ENCODE peak calls at places on chromosomes 6 and 20, in ten cellular contexts. I is tibial nerve, P is psoas muscle, D is left ventricle myocardium inferior, J is lower lobe of right lung, Q is heart left ventricle, H is A549, O is fibroblast of lung, A is hepatocyte, X is IMR-90. C is an unnamed sample.

GRCh38 chr6:15023448-15023847 is 222.4 kb upstream of the JARID2 start:
- DNase-seq in A (no peak), P (no peak), Q (no peak), D (no peak), I (no peak), O (no peak), X (no peak), J (no peak), H (no peak), C (peak; percentile 50)

GRCh38 chr6:143539723-143540122 is 28.2 kb upstream of the FUCA2 start:
- DNase-seq in Q (no peak), X (no peak), A (no peak), H (no peak), O (no peak), D (no peak), P (no peak), J (no peak), I (no peak), C (no peak)

GRCh38 chr6:169589699-169590257 is 112.1 kb downstream of the WDR27 start:
- DNase-seq in X (no peak), H (no peak), J (no peak), D (no peak), I (no peak), Q (no peak), A (no peak), P (no peak), O (peak; percentile 89), C (peak; percentile 38)

GRCh38 chr20:33839591-33839990 is 28.4 kb downstream of the CHMP4B start:
- DNase-seq in X (no peak), Q (peak; percentile 70), J (no peak), H (no peak), O (no peak), A (no peak), I (no peak), D (peak; percentile 66), P (peak; percentile 30), C (no peak)

GRCh38 chr20:11338506-11339306 is 579.0 kb upstream of the BTBD3 start:
- DNase-seq in H (no peak), I (no peak), P (no peak), Q (no peak), X (peak; percentile 74), A (peak; percentile 70), O (peak; percentile 72), J (no peak), D (no peak), C (no peak)

GRCh38 chr6:42502990-42503389 is 51.3 kb upstream of the TRERF1 start:
- DNase-seq in H (no peak), I (no peak), X (no peak), O (no peak), A (no peak), D (no peak), J (no peak), P (no peak), Q (no peak), C (no peak)

GRCh38 chr6:129211626-129212025 is 328.7 kb downstream of the LAMA2 start:
- DNase-seq in O (no peak), I (no peak), Q (no peak), X (no peak), P (no peak), D (no peak), H (no peak), A (no peak), J (no peak), C (no peak)

GRCh38 chr6:137758661-137759060 is 108.4 kb upstream of the TNFAIP3 start:
- DNase-seq in P (no peak), H (no peak), I (no peak), A (no peak), Q (no peak), O (no peak), J (no peak), D (no peak), X (no peak), C (no peak)

GRCh38 chr20:2708665-2709064 is 16.1 kb downstream of the EBF4 start:
- DNase-seq in J (no peak), A (no peak), X (no peak), O (no peak), D (no peak), I (no peak), H (no peak), Q (no peak), P (no peak), C (no peak)

GRCh38 chr6:88609973-88610372 is 353.4 kb downstream of the RNGTT start:
- DNase-seq in O (no peak), I (no peak), X (no peak), A (no peak), P (no peak), J (no peak), H (no peak), D (no peak), Q (no peak), C (no peak)

GRCh38 chr6:168123165-168123911 is 44.3 kb upstream of the FRMD1 start:
- DNase-seq in H (no peak), A (no peak), X (no peak), J (no peak), P (no peak), I (no peak), D (no peak), O (no peak), Q (no peak), C (no peak)

GRCh38 chr20:11769825-11770224 is 147.9 kb upstream of the BTBD3 start:
- DNase-seq in H (no peak), I (no peak), Q (no peak), D (no peak), O (no peak), A (no peak), P (no peak), X (no peak), J (no peak), C (peak; percentile 87)

GRCh38 chr6:168195712-168196111 is 116.7 kb upstream of the FRMD1 start:
- DNase-seq in X (no peak), D (no peak), I (no peak), H (no peak), A (no peak), J (no peak), Q (no peak), O (no peak), P (no peak), C (no peak)

GRCh38 chr6:84224251-84224650 is 3.2 kb downstream of the CEP162 start:
- DNase-seq in P (no peak), I (no peak), D (no peak), J (no peak), X (no peak), H (no peak), Q (no peak), O (peak; percentile 14), A (no peak), C (no peak)

GRCh38 chr6:84222426-84222825 is 5.0 kb downstream of the CEP162 start:
- DNase-seq in D (no peak), O (no peak), P (no peak), Q (no peak), X (no peak), I (no peak), J (no peak), H (no peak), A (no peak), C (no peak)

GRCh38 chr6:84227044-84227433 is 404 bp downstream of the CEP162 start:
- DNase-seq in A (peak; percentile 7), X (no peak), O (no peak), Q (no peak), J (no peak), P (no peak), I (no peak), D (no peak), H (no peak), C (no peak)

GRCh38 chr6:84227434-84228197 is at the start of gene CEP162:
- DNase-seq in J (peak; percentile 96), O (peak; percentile 83), D (peak; percentile 94), H (peak; percentile 81), X (peak; percentile 77), I (peak; percentile 92), Q (peak; percentile 91), A (peak; percentile 92), P (peak; percentile 92), C (peak; percentile 88)

GRCh38 chr6:84228198-84228543 is 728 bp upstream of the CEP162 start:
- DNase-seq in O (no peak), A (no peak), Q (no peak), J (no peak), I (no peak), P (no peak), D (no peak), X (no peak), H (no peak), C (no peak)
- TF ChIP-seq CTCF in O (no peak), A (no peak), Q (no peak), J (no peak), I (no peak), P (no peak), D (no peak), X (no peak), H (no peak), C (no peak)

GRCh38 chr6:7122684-7123083 is 14.9 kb downstream of the RREB1 start:
- DNase-seq in Q (no peak), O (no peak), P (no peak), X (no peak), J (no peak), I (no peak), H (no peak), A (no peak), D (no peak), C (no peak)

GRCh38 chr6:7124631-7125030 is 16.9 kb downstream of the RREB1 start:
- DNase-seq in I (no peak), J (no peak), P (no peak), X (peak; percentile 57), Q (no peak), O (peak; percentile 33), D (no peak), A (no peak), H (no peak), C (peak; percentile 48)

GRCh38 chr6:7121704-7122241 is 14.0 kb downstream of the RREB1 start:
- DNase-seq in P (no peak), A (no peak), X (no peak), J (peak; percentile 63), I (no peak), H (no peak), O (no peak), Q (no peak), D (no peak), C (no peak)

GRCh38 chr6:7125290-7125689 is 17.5 kb downstream of the RREB1 start:
- DNase-seq in X (no peak), O (no peak), A (no peak), I (no peak), P (no peak), H (no peak), J (no peak), D (no peak), Q (no peak), C (no peak)

GRCh38 chr6:7124114-7124513 is 16.4 kb downstream of the RREB1 start:
- DNase-seq in D (no peak), H (no peak), A (no peak), P (no peak), J (no peak), I (no peak), O (no peak), Q (no peak), X (no peak), C (no peak)
- H3K4me1 ChIP-seq in D (peaks cover 87% of the 10 kb centered on the region), H (peaks cover 14% of the 10 kb centered on the region), A (peaks cover 4% of the 10 kb centered on the region), P (peaks cover 26% of the 10 kb centered on the region), J (peaks cover 49% of the 10 kb centered on the region), I (no peaks in the 10 kb centered on the region), O (peaks cover 2% of the 10 kb centered on the region), Q (peaks cover 39% of the 10 kb centered on the region), X (peaks cover 4% of the 10 kb centered on the region), C (peaks cover 17% of the 10 kb centered on the region)

GRCh38 chr6:104816141-104816540 is 43.6 kb downstream of the HACE1 start:
- DNase-seq in O (no peak), P (no peak), A (no peak), I (no peak), J (no peak), Q (no peak), H (no peak), D (no peak), X (no peak), C (no peak)
- TF ChIP-seq CTCF in O (no peak), P (no peak), A (no peak), I (no peak), J (no peak), Q (no peak), H (no peak), D (no peak), X (no peak), C (no peak)

GRCh38 chr20:58660855-58661254 is 9.8 kb downstream of the STX16 start:
- DNase-seq in P (no peak), I (no peak), Q (no peak), H (no peak), X (no peak), A (no peak), J (no peak), D (no peak), O (no peak), C (no peak)
- H3K4me1 ChIP-seq in P (peaks cover 62% of the 10 kb centered on the region), I (peaks cover 18% of the 10 kb centered on the region), Q (peaks cover 37% of the 10 kb centered on the region), H (peaks cover 7% of the 10 kb centered on the region), X (peaks cover 3% of the 10 kb centered on the region), A (peaks cover 7% of the 10 kb centered on the region), J (peaks cover 49% of the 10 kb centered on the region), D (peaks cover 60% of the 10 kb centered on the region), O (no peaks in the 10 kb centered on the region), C (peaks cover 16% of the 10 kb centered on the region)

C was measured in foreskin keratinocyte.